ENCODE peak calls at places on chromosomes 4 and X, in ten cellular contexts. Q, S, T, L, J, G, F, N, B and M are unnamed samples.

GRCh38 chr4:78645853-78646757 is 94.5 kb downstream of the ANXA3 start:
- DNase-seq in S (no peak), F (no peak), B (no peak), G (peak), T (peak), N (no peak), Q (no peak), J (no peak), L (no peak), M (peak)

GRCh38 chr4:4866124-4866832 is 6.8 kb downstream of the MSX1 start:
- DNase-seq in F (no peak), B (peak), S (no peak), G (no peak), J (peak), T (no peak), L (no peak), Q (peak), N (no peak), M (no peak)

GRCh38 chr4:159856451-159856850 is 753.6 kb downstream of the RAPGEF2 start:
- DNase-seq in N (no peak), J (no peak), B (no peak), T (no peak), S (no peak), Q (no peak), F (no peak), L (no peak), G (no peak), M (no peak)

GRCh38 chr4:181890031-181890430 is 353.2 kb upstream of the TENM3 start:
- DNase-seq in N (no peak), T (no peak), S (no peak), F (no peak), Q (no peak), L (no peak), J (no peak), G (no peak), B (no peak), M (no peak)

GRCh38 chr4:95045429-95045828 is 287.7 kb downstream of the BMPR1B start:
- DNase-seq in B (no peak), F (no peak), N (no peak), J (no peak), T (peak), G (no peak), Q (no peak), S (no peak), L (no peak), M (no peak)

GRCh38 chrX:150587585-150588503 is 19.4 kb downstream of the MTM1 start:
- DNase-seq in S (no peak), N (no peak), L (peak), B (no peak), T (peak), J (peak), F (no peak), Q (peak), G (no peak), M (no peak)

GRCh38 chr4:55098805-55099204 is 26.6 kb downstream of the KDR start:
- DNase-seq in J (no peak), G (no peak), L (no peak), B (no peak), Q (no peak), N (no peak), T (no peak), S (no peak), F (no peak), M (no peak)

GRCh38 chrX:107574054-107574683 is 54.1 kb upstream of the PRPS1 start:
- DNase-seq in G (no peak), J (no peak), L (no peak), B (no peak), N (no peak), Q (no peak), F (no peak), S (no peak), T (peak), M (no peak)

GRCh38 chrX:47749185-47749967 is 87.3 kb upstream of the ZNF81 start:
- DNase-seq in L (no peak), Q (no peak), S (no peak), T (no peak), B (peak), F (no peak), G (no peak), J (peak), N (no peak), M (no peak)

GRCh38 chr4:152591361-152591760 is 55.5 kb upstream of the FBXW7 start:
- DNase-seq in S (peak), L (no peak), G (peak), Q (peak), J (no peak), B (no peak), T (no peak), N (peak), F (peak), M (no peak)

GRCh38 chrX:56564182-56564885 is 907 bp downstream of the UBQLN2 start:
- DNase-seq in Q (peak), F (no peak), J (peak), S (peak), L (no peak), N (no peak), T (peak), G (no peak), B (no peak), M (no peak)

GRCh38 chrX:115533485-115533884 is 27.5 kb upstream of the PLS3 start:
- DNase-seq in S (no peak), T (no peak), G (no peak), N (no peak), Q (no peak), L (no peak), J (no peak), F (no peak), B (no peak), M (no peak)

GRCh38 chrX:10062352-10062751 is 94.4 kb upstream of the CLCN4 start:
- DNase-seq in B (peak), J (peak), G (no peak), L (no peak), N (no peak), S (no peak), F (no peak), Q (no peak), T (no peak), M (no peak)

GRCh38 chrX:150062292-150063137 is 124.2 kb upstream of the EOLA2 start:
- DNase-seq in G (peak), B (no peak), S (no peak), N (no peak), T (peak), Q (no peak), F (no peak), L (no peak), J (no peak), M (no peak)

GRCh38 chr4:92198711-92199110 is 105.1 kb upstream of the GRID2 start:
- DNase-seq in F (no peak), G (no peak), N (no peak), Q (no peak), T (no peak), L (no peak), J (no peak), S (no peak), B (no peak), M (no peak)

GRCh38 chrX:70132244-70132643 is 1.0 kb upstream of the IGBP1 start:
- DNase-seq in B (no peak), S (no peak), T (peak), Q (no peak), N (no peak), G (no peak), F (no peak), J (no peak), L (no peak), M (no peak)

GRCh38 chr4:138348055-138348454 is 105.9 kb upstream of the SLC7A11 start:
- DNase-seq in Q (no peak), F (no peak), S (no peak), N (no peak), T (no peak), L (no peak), G (peak), B (no peak), J (no peak), M (no peak)

GRCh38 chr4:47383829-47384427 is 79.6 kb downstream of the COMMD8 start:
- DNase-seq in L (no peak), T (peak), N (no peak), S (no peak), G (peak), Q (no peak), J (peak), F (no peak), B (peak), M (no peak)

GRCh38 chr4:70739496-70740337 is 18.0 kb downstream of the RUFY3 start:
- DNase-seq in J (no peak), T (no peak), Q (no peak), G (no peak), L (no peak), N (no peak), F (no peak), S (no peak), B (no peak), M (no peak)

GRCh38 chr4:3442959-3443749 is 1.4 kb downstream of the HGFAC start:
- DNase-seq in N (peak), Q (peak), B (peak), G (no peak), T (peak), L (peak), F (peak), S (no peak), J (peak), M (no peak)

GRCh38 chr4:152972821-152973613 is 36.9 kb downstream of the FHDC1 start:
- DNase-seq in F (no peak), Q (no peak), S (no peak), T (no peak), N (no peak), G (peak), L (no peak), B (no peak), J (no peak), M (no peak)

GRCh38 chr4:168955674-168956073 is 54.4 kb downstream of the CBR4 start:
- DNase-seq in G (no peak), L (no peak), N (no peak), Q (no peak), B (no peak), J (no peak), T (no peak), F (no peak), S (no peak), M (no peak)

GRCh38 chrX:96906741-96907140 is 23.0 kb downstream of the RPA4 start:
- DNase-seq in F (no peak), G (no peak), S (no peak), Q (no peak), L (no peak), B (no peak), N (no peak), J (no peak), T (peak), M (no peak)

GRCh38 chrX:2495595-2495994 is 5.2 kb downstream of the DHRSX start:
- DNase-seq in B (no peak), J (no peak), S (peak), Q (no peak), F (no peak), N (no peak), L (no peak), G (no peak), T (no peak), M (no peak)

GRCh38 chr4:138579146-138579545 is 337.0 kb upstream of the SLC7A11 start:
- DNase-seq in Q (no peak), S (no peak), G (no peak), L (no peak), B (no peak), J (no peak), N (no peak), F (no peak), T (no peak), M (no peak)

GRCh38 chr4:57490520-57490919 is 380.3 kb upstream of the IGFBP7 start:
- DNase-seq in L (no peak), G (no peak), J (no peak), F (no peak), Q (no peak), B (no peak), N (no peak), T (peak), S (no peak), M (no peak)

GRCh38 chr4:7135389-7135746 is 57.0 kb upstream of the SORCS2 start:
- DNase-seq in L (no peak), Q (no peak), T (no peak), N (no peak), S (no peak), J (no peak), G (no peak), F (no peak), B (no peak), M (no peak)

GRCh38 chr4:186192068-186192751 is 843 bp downstream of the CYP4V2 start:
- DNase-seq in T (no peak), N (no peak), J (peak), F (no peak), L (peak), Q (peak), S (no peak), B (peak), G (no peak), M (peak)

GRCh38 chr4:121690001-121690400 is 6.8 kb downstream of the ANXA5 start:
- DNase-seq in Q (no peak), G (no peak), J (no peak), N (no peak), T (no peak), S (no peak), F (no peak), B (no peak), L (no peak), M (no peak)

GRCh38 chr4:101081695-101082369 is 265.5 kb downstream of the PPP3CA start:
- DNase-seq in Q (no peak), N (no peak), S (no peak), G (no peak), L (no peak), J (no peak), T (no peak), F (no peak), B (no peak), M (no peak)

GRCh38 chrX:72569786-72570185 is 2.9 kb downstream of the HDAC8 start:
- DNase-seq in N (no peak), G (no peak), F (no peak), L (no peak), B (no peak), T (peak), S (no peak), Q (no peak), J (no peak), M (no peak)
- TF ChIP-seq CTCF in N (no peak), G (no peak), F (no peak), L (no peak), B (no peak), T (no peak), S (no peak), Q (no peak), J (no peak), M (no peak)

DNA sequence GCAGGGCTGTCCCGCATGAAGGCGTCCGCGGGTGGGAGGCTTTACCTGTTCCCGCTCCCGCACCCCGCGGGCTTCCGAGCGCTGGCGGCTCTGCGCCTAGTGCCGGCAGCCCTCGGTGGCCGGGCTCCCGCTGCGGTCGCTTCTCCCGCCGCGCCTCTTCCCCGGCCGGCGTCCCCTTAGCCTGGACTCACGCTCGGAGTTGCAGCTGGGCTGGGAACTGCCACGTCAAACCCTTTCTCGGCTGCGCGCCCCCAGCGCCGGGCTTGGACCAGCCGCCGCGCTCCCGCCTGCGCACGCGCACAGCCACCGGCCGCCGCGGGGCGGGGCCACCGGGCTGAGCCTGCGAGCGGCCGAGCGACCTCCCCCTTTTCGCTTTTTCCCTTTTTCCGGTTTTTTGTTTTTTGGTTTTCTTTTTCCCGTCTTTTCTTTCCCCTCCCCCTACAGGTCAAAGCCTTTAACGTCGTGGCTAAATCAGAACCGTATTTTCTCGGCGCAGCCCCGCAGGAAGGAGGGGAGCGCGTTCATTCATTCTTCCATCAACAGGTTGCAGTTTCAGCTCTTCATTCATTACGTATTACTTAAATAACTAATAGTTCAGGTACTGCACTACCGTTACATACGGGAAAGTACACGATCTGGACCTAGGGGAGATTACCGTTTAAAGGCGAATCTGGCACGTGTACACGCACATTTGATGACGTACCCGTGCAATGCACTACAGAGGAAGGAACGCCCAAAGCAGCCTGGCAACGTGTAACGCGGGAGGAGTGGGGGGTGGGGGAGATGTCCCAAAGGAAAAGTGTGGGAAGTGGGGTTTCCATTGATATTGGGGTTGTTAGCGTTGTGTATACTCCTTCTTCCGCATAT is at the start of gene SEC24D:
- DNase-seq in T (peak), J (peak), L (peak), B (peak), F (peak), S (peak), Q (peak), N (peak), G (peak), M (peak)
- TF ChIP-seq CTCF in T (no peak), J (no peak), L (no peak), B (no peak), F (no peak), S (no peak), Q (no peak), N (no peak), G (no peak), M (no peak)

DNA sequence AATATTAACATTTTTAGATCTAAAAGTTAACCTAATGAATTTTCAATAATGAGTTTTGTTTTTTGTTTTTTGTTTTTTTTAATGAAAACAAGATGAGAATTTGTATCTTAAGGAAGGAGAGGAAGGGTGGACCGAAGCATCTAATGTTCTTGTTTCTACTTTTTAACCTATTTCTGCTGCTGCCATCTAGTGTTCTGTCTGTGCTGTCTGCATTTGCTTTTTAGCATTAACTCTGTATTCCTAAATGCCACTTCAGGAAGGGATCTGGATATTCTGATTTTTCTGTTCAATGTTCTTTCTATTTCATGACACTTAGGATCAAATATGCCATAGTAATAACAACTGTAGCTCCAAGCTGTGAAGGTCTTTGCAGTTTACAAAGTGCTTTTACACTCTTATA is 161.7 kb downstream of the BRWD3 start:
- DNase-seq in B (peak), L (no peak), S (no peak), T (peak), Q (no peak), J (no peak), F (no peak), N (no peak), G (no peak), M (no peak)
- TF ChIP-seq CTCF in B (peak), L (no peak), S (peak), T (peak), Q (peak), J (peak), F (no peak), N (peak), G (peak), M (no peak)

DNA sequence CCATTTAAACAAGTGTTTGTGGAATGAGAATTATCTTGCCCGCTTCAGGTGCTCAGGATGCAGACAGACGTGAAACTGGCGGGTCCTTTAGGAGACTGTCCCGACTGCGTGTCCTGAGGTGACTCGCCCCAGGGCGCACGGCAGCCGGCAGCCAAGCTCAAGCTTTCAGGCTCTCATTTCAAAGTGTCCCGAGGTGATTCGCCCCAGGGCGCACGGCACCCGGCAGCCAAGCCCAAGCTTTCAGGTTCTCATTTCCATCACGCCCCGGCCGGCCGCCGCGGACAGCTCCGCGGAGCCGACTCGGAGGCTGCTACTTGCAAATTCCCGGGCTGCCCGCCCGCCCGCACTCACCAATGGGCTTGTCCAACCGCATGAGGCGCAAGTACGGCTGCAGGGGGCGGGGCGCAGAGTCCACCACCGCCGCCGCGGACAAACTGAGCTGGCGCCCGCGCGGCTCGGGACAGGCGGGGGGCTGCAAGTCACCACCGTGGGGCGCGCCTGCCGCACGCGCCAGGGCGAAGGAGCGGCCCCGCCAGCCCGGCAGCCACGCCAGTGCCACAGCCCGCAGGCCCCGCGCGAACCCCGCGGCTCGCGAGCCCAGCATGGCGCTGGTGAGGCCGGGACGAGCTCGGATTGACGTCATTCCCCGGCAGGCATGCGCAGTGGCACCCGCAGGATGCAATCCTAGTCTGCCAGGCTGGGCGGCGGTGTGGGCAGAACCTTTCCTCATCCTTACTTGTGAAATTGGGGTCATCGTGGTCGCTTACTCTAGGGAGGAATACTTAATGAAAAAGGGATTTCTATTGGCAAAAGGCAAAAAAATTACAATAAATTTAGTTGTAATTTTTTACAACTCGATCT is at the start of gene COQ2:
- DNase-seq in N (peak), S (peak), B (peak), G (peak), T (peak), L (peak), J (peak), Q (peak), F (peak), M (peak)
- TF ChIP-seq CTCF in N (peak), S (peak), B (peak), G (no peak), T (peak), L (no peak), J (no peak), Q (no peak), F (peak), M (no peak)

GRCh38 chr4:72706633-72707032 is 137.6 kb upstream of the ADAMTS3 start:
- DNase-seq in Q (no peak), F (no peak), B (no peak), S (no peak), T (no peak), L (no peak), N (no peak), G (no peak), J (no peak), M (no peak)

DNA sequence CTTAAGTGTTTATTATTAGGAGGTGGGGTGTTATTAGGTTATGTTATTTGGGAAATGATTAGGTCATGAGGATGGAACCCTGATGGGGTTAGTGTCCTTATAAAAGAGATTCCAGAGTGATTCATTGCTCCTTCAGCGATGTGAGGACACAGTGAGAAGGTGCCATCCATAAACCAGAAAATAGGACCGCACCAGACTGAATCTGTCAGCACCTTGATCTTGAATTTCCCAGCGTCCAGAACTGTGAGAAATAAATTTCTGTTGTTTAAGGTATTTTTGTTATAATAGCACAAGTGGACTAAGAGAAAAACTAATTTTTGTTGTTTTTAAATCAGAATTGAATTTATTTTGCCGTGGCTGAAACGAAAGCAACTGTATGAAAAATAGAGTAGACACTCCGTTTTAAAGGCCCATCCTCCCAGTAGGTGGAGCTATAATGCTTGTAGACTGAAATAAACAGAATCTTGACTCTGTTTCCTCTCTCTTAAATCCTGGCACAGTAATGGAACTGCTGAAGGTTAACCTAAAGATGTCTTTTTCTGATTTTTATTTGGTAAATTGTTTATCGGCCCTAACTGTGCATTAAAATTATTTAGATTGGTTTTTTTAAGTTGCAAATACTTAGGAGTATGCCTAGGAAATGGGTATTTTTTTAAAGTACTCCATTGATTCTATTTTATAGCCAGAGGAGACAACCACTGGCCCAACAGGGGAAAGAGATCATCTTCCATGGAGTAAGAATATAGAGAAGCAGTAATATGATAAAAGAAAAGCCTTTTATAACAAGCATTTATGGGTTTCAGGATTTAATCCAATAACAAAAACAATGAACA is 133.2 kb upstream of the ADAMTS3 start:
- DNase-seq in Q (peak), T (peak), N (peak), S (no peak), F (no peak), L (no peak), J (peak), B (peak), G (peak), M (no peak)
- TF ChIP-seq CTCF in Q (peak), T (peak), N (peak), S (peak), F (peak), L (no peak), J (peak), B (peak), G (peak), M (no peak)

GRCh38 chr4:77493120-77493767 is 112.4 kb upstream of the CXCL13 start:
- DNase-seq in L (no peak), F (no peak), S (no peak), J (peak), B (peak), N (no peak), G (no peak), T (no peak), Q (no peak), M (no peak)
- TF ChIP-seq CTCF in L (no peak), F (no peak), S (no peak), J (no peak), B (no peak), N (no peak), G (no peak), T (no peak), Q (no peak), M (no peak)